ENCODE peak calls at places on chromosomes 7 and 10, in five cellular contexts. One of them, this sample, is unnamed.

GRCh38 chr10:49081532-49082275 is 33.6 kb downstream of the VSTM4 start:
- DNase-seq in HL-60: no peak
- DNase-seq in suprapubic skin: no peak
- DNase-seq in transverse colon: no peak
- DNase-seq in K562: no peak
- DNase-seq in this sample: peak

GRCh38 chr7:41053830-41054229 is 649.1 kb downstream of the INHBA start:
- DNase-seq in HL-60: no peak
- DNase-seq in transverse colon: no peak
- DNase-seq in K562: no peak
- DNase-seq in suprapubic skin: no peak
- DNase-seq in this sample: no peak

GRCh38 chr7:139618482-139619366 is 95.2 kb downstream of the CLEC2L start:
- DNase-seq in HL-60: no peak
- DNase-seq in suprapubic skin: no peak
- DNase-seq in K562: peak
- DNase-seq in transverse colon: peak
- DNase-seq in this sample: peak

GRCh38 chr7:95630702-95631458 is 34.6 kb upstream of the PDK4 start:
- DNase-seq in suprapubic skin: no peak
- DNase-seq in transverse colon: no peak
- DNase-seq in HL-60: no peak
- DNase-seq in K562: no peak
- DNase-seq in this sample: no peak

GRCh38 chr7:54796150-54796549 is 37.1 kb upstream of the SEC61G start:
- DNase-seq in transverse colon: no peak
- DNase-seq in HL-60: no peak
- DNase-seq in suprapubic skin: no peak
- DNase-seq in K562: no peak
- DNase-seq in this sample: no peak

GRCh38 chr10:22552888-22553378 is 161.4 kb downstream of the PIP4K2A start:
- DNase-seq in HL-60: no peak
- DNase-seq in K562: no peak
- DNase-seq in suprapubic skin: no peak
- DNase-seq in transverse colon: no peak
- DNase-seq in this sample: no peak

GRCh38 chr10:133325761-133326463 is 10.8 kb downstream of the CALY start:
- DNase-seq in transverse colon: no peak
- DNase-seq in suprapubic skin: no peak
- DNase-seq in K562: no peak
- DNase-seq in HL-60: no peak
- DNase-seq in this sample: no peak

GRCh38 chr7:22430457-22430856 is 69.5 kb downstream of the STEAP1B start:
- DNase-seq in transverse colon: no peak
- DNase-seq in suprapubic skin: no peak
- DNase-seq in K562: no peak
- DNase-seq in HL-60: no peak
- DNase-seq in this sample: no peak

GRCh38 chr10:60942604-60943269 is 1.2 kb downstream of the RHOBTB1 start:
- DNase-seq in transverse colon: peak
- DNase-seq in K562: peak
- DNase-seq in suprapubic skin: peak
- DNase-seq in HL-60: peak
- DNase-seq in this sample: peak

GRCh38 chr7:70177166-70177565 is 578.9 kb downstream of the AUTS2 start:
- DNase-seq in suprapubic skin: no peak
- DNase-seq in K562: no peak
- DNase-seq in transverse colon: no peak
- DNase-seq in HL-60: no peak
- DNase-seq in this sample: no peak

GRCh38 chr10:30970760-30971460 is 60.8 kb downstream of the ZNF438 start:
- DNase-seq in suprapubic skin: no peak
- DNase-seq in K562: no peak
- DNase-seq in HL-60: no peak
- DNase-seq in transverse colon: no peak
- DNase-seq in this sample: no peak

GRCh38 chr10:1432161-1432560 is 305.2 kb downstream of the ADARB2 start:
- DNase-seq in HL-60: no peak
- DNase-seq in suprapubic skin: no peak
- DNase-seq in transverse colon: no peak
- DNase-seq in K562: no peak
- DNase-seq in this sample: no peak

GRCh38 chr7:93146036-93146435 is 2.1 kb downstream of the SAMD9L start:
- DNase-seq in HL-60: no peak
- DNase-seq in K562: no peak
- DNase-seq in suprapubic skin: no peak
- DNase-seq in transverse colon: no peak
- DNase-seq in this sample: no peak

GRCh38 chr7:94654764-94655561 is 970 bp downstream of the SGCE start:
- DNase-seq in suprapubic skin: no peak
- DNase-seq in K562: no peak
- DNase-seq in HL-60: no peak
- DNase-seq in transverse colon: no peak
- DNase-seq in this sample: no peak

GRCh38 chr10:33506838-33507661 is 172.6 kb upstream of the NRP1 start:
- DNase-seq in transverse colon: no peak
- DNase-seq in K562: no peak
- DNase-seq in HL-60: peak
- DNase-seq in suprapubic skin: no peak
- DNase-seq in this sample: no peak
- H3K27ac ChIP-seq in transverse colon: no peak
- H3K27ac ChIP-seq in K562: no peak
- H3K27ac ChIP-seq in HL-60: no peak
- H3K27ac ChIP-seq in suprapubic skin: no peak
- H3K27ac ChIP-seq in this sample: no peak

GRCh38 chr10:119253433-119254174 is 46.2 kb downstream of the GRK5 start:
- DNase-seq in suprapubic skin: peak
- DNase-seq in K562: no peak
- DNase-seq in HL-60: no peak
- DNase-seq in transverse colon: peak
- DNase-seq in this sample: no peak
- TF ChIP-seq CTCF in suprapubic skin: no peak
- TF ChIP-seq CTCF in K562: no peak
- TF ChIP-seq CTCF in HL-60: no peak
- TF ChIP-seq CTCF in transverse colon: no peak
- TF ChIP-seq CTCF in this sample: no peak

DNA sequence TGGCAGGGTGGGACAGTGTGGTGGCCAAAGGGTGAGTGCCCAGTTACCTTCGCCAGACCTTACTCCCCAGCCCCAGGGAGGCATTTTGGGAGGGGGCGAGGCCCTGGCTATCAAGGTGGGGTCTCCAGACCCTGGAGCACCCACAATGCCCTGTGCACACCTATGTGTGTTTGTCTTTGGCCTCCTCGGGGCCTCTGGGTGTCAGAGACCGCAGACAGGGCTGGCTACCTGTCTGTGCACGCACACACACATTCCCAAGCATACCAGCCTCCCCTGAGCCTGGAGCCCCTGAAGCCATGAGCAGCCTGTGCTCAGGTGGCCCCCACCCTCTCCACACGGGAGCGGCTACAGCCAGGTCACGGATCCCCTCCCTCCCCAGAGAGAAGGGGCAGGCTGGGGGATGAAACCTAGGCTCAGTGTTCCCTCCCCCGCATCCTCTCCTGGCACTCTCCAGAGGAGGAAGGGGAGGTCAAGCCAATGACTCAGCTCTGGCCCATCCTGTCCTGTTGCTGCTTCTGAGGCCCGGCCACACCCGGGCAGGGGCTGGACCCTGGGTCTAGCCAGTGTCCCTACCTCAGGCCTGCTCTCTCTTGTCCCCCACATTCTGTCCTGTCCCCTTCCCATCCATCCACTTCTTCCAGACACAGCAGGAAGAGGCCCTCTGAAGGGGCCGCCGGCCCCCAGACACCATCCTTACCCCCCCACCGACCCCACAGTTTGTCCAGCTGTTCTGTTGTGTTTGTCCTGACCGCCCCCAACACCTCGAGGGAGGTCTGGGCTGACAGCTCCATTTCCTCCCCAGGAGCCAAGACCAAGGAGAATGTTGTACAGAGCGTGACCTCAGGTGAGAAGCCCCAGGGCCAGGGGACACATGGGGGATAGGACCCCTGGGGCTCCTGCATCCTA is 685 bp downstream of the SNCG start:
- DNase-seq in K562: peak
- DNase-seq in transverse colon: no peak
- DNase-seq in suprapubic skin: peak
- DNase-seq in HL-60: no peak
- DNase-seq in this sample: peak
- TF ChIP-seq POLR2AphosphoS5 in K562: peak
- TF ChIP-seq POLR2AphosphoS5 in transverse colon: no peak
- TF ChIP-seq POLR2AphosphoS5 in suprapubic skin: no peak
- TF ChIP-seq POLR2AphosphoS5 in HL-60: no peak
- TF ChIP-seq POLR2AphosphoS5 in this sample: peak

GRCh38 chr10:101905241-101905640 is 61.6 kb upstream of the KCNIP2 start:
- DNase-seq in HL-60: no peak
- DNase-seq in suprapubic skin: no peak
- DNase-seq in K562: no peak
- DNase-seq in transverse colon: no peak
- DNase-seq in this sample: no peak

GRCh38 chr10:101897633-101898032 is 54.0 kb upstream of the KCNIP2 start:
- DNase-seq in suprapubic skin: no peak
- DNase-seq in HL-60: no peak
- DNase-seq in K562: no peak
- DNase-seq in transverse colon: no peak
- DNase-seq in this sample: no peak

GRCh38 chr10:101902032-101902799 is 58.6 kb upstream of the KCNIP2 start:
- DNase-seq in HL-60: no peak
- DNase-seq in transverse colon: no peak
- DNase-seq in K562: no peak
- DNase-seq in suprapubic skin: no peak
- DNase-seq in this sample: no peak

GRCh38 chr10:101903827-101904520 is 60.4 kb upstream of the KCNIP2 start:
- DNase-seq in K562: no peak
- DNase-seq in transverse colon: peak
- DNase-seq in suprapubic skin: no peak
- DNase-seq in HL-60: no peak
- DNase-seq in this sample: peak

DNA sequence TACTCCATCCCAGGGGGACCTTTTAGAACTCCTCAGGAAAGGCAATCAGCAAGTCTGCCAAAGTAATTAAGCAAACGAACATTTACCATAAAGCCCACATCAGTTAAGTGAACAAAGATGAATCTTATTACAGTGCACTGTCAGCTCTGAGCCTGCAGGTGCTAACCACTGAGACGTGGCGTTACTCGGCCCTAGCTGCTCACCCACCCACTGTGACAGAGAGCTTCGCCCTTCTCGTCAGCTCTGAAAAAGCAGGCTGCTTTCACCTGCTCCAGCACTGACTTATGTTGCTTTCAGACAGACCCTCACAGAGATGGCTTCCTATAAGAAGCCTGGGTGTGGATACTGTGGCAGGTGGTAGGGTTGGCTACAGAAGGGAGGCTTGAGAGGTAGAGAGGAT is 57.7 kb upstream of the KCNIP2 start:
- DNase-seq in K562: no peak
- DNase-seq in HL-60: no peak
- DNase-seq in suprapubic skin: no peak
- DNase-seq in transverse colon: no peak
- DNase-seq in this sample: no peak
- H3K27ac ChIP-seq in K562: no peak
- H3K27ac ChIP-seq in HL-60: no peak
- H3K27ac ChIP-seq in suprapubic skin: no peak
- H3K27ac ChIP-seq in transverse colon: no peak
- H3K27ac ChIP-seq in this sample: no peak